ENCODE peak calls at places on chromosome 10, in six cellular contexts. D, G, Y, L, F and W are unnamed samples.

GRCh38 chr10:50653142-50653541 is 29.4 kb upstream of the SGMS1 start:
- DNase-seq in D (no peak), G (peak; percentile 47), Y (peak; percentile 8), L (no peak), F (no peak), W (no peak)

GRCh38 chr10:36038316-36038715 is 396.2 kb upstream of the FZD8 start:
- DNase-seq in D (no peak), G (no peak), Y (no peak), L (no peak), F (no peak), W (no peak)

GRCh38 chr10:108412323-108412722 is 1247.8 kb upstream of the SORCS1 start:
- DNase-seq in D (no peak), G (no peak), Y (no peak), L (no peak), F (no peak), W (no peak)

GRCh38 chr10:73649876-73650536 is 5.8 kb downstream of the SYNPO2L start:
- DNase-seq in D (no peak), G (no peak), Y (no peak), L (no peak), F (no peak), W (no peak)

GRCh38 chr10:102615361-102615760 is 28.9 kb upstream of the TRIM8 start:
- DNase-seq in D (peak; percentile 86), G (peak; percentile 67), Y (no peak), L (no peak), F (no peak), W (no peak)

GRCh38 chr10:58180633-58181032 is 87.1 kb downstream of the IPMK start:
- DNase-seq in D (no peak), G (no peak), Y (no peak), L (no peak), F (no peak), W (no peak)

GRCh38 chr10:21501731-21502370 is 23.6 kb downstream of the SKIDA1 start:
- DNase-seq in D (peak; percentile 44), G (no peak), Y (no peak), L (peak; percentile 51), F (no peak), W (no peak)

GRCh38 chr10:112507988-112508387 is 61.0 kb downstream of the VTI1A start:
- DNase-seq in D (no peak), G (no peak), Y (no peak), L (no peak), F (no peak), W (no peak)

GRCh38 chr10:16891375-16892313 is 74.4 kb upstream of the RSU1 start:
- DNase-seq in D (peak; percentile 63), G (peak; percentile 63), Y (peak; percentile 92), L (peak; percentile 30), F (no peak), W (no peak)

GRCh38 chr10:84511106-84511505 is 182.7 kb downstream of the CCSER2 start:
- DNase-seq in D (no peak), G (no peak), Y (no peak), L (no peak), F (no peak), W (no peak)

GRCh38 chr10:35635576-35635975 is 6.5 kb downstream of the FZD8 start:
- DNase-seq in D (peak; percentile 62), G (peak; percentile 63), Y (peak; percentile 57), L (peak; percentile 66), F (peak; percentile 20), W (no peak)

GRCh38 chr10:182441-183201 is 47.4 kb downstream of the ZMYND11 start:
- DNase-seq in D (no peak), G (no peak), Y (no peak), L (no peak), F (no peak), W (no peak)

GRCh38 chr10:96093948-96094347 is 36.1 kb upstream of the ZNF518A start:
- DNase-seq in D (no peak), G (no peak), Y (no peak), L (peak; percentile 63), F (no peak), W (no peak)

GRCh38 chr10:75180592-75180991 is 30.0 kb upstream of the VDAC2 start:
- DNase-seq in D (no peak), G (no peak), Y (no peak), L (no peak), F (no peak), W (no peak)

GRCh38 chr10:131453772-131454634 is 142.5 kb upstream of the TCERG1L start:
- DNase-seq in D (peak; percentile 99), G (peak; percentile 65), Y (peak; percentile 21), L (peak; percentile 12), F (no peak), W (peak; percentile 56)

GRCh38 chr10:88049204-88049603 is 185.8 kb downstream of the PTEN start:
- DNase-seq in D (no peak), G (no peak), Y (no peak), L (no peak), F (no peak), W (no peak)

GRCh38 chr10:42149027-42149700 is 489.2 kb downstream of the ZNF33B start:
- DNase-seq in D (no peak), G (no peak), Y (no peak), L (no peak), F (no peak), W (no peak)

GRCh38 chr10:30284860-30285594 is 64.1 kb downstream of the MTPAP start:
- DNase-seq in D (no peak), G (no peak), Y (no peak), L (no peak), F (peak; percentile 42), W (no peak)

GRCh38 chr10:77949167-77949566 is 22.6 kb upstream of the DLG5 start:
- DNase-seq in D (peak; percentile 79), G (no peak), Y (peak; percentile 82), L (no peak), F (no peak), W (peak; percentile 87)

GRCh38 chr10:79025113-79025832 is 43.5 kb upstream of the ZMIZ1 start:
- DNase-seq in D (no peak), G (no peak), Y (no peak), L (no peak), F (no peak), W (no peak)

GRCh38 chr10:108598320-108598695 is 1325.0 kb downstream of the XPNPEP1 start:
- DNase-seq in D (peak; percentile 44), G (no peak), Y (no peak), L (peak; percentile 28), F (no peak), W (peak; percentile 39)

GRCh38 chr10:112954974-112955735 is 5.1 kb downstream of the TCF7L2 start:
- DNase-seq in D (no peak), G (no peak), Y (no peak), L (no peak), F (no peak), W (no peak)

GRCh38 chr10:115432188-115432819 is 339.1 kb downstream of the ATRNL1 start:
- DNase-seq in D (no peak), G (no peak), Y (peak; percentile 26), L (peak; percentile 31), F (no peak), W (no peak)

GRCh38 chr10:33412261-33413092 is 78.0 kb upstream of the NRP1 start:
- DNase-seq in D (no peak), G (no peak), Y (no peak), L (no peak), F (no peak), W (no peak)
- H3K4me3 ChIP-seq in D (no peak overlapping the region), G (no peak overlapping the region), Y (no peak overlapping the region), L (no peak overlapping the region), F (no peak overlapping the region), W (no peak overlapping the region)

GRCh38 chr10:56622335-56622973 is 261.4 kb upstream of the ZWINT start:
- DNase-seq in D (no peak), G (no peak), Y (no peak), L (no peak), F (no peak), W (no peak)
- TF ChIP-seq ZNF274 in D (no peak), G (no peak), Y (no peak), L (no peak), F (no peak), W (no peak)

GRCh38 chr10:31761156-31761555 is 167.5 kb downstream of the ARHGAP12 start:
- DNase-seq in D (no peak), G (no peak), Y (no peak), L (no peak), F (no peak), W (no peak)

GRCh38 chr10:31759816-31760626 is 168.6 kb downstream of the ARHGAP12 start:
- DNase-seq in D (peak; percentile 92), G (peak; percentile 99), Y (peak; percentile 86), L (peak; percentile 85), F (peak; percentile 77), W (peak; percentile 83)

GRCh38 chr10:31759124-31759798 is 169.4 kb downstream of the ARHGAP12 start:
- DNase-seq in D (peak; percentile 72), G (no peak), Y (peak; percentile 85), L (peak; percentile 83), F (no peak), W (no peak)

GRCh38 chr10:31762306-31762705 is 166.3 kb downstream of the ARHGAP12 start:
- DNase-seq in D (no peak), G (no peak), Y (no peak), L (no peak), F (no peak), W (no peak)

DNA sequence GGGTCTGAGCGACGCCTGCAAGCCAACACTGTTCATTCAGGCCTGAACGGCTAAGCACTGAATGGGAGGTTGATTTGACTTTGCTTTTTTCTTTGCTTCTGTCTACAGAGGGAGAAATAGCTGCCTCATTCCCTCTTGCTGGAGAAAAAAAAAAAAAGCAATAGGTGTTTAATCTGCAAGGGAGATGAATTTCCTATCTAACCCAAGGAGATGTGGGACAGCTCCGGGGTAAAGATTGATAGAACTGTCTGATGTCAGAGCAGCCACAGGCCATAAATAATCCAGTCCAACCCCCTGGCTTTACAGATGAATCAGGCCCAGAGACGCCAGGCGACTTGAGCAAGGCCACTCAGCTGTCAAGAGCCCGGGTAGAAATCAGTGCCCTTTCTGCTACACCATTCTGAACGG is 168.0 kb downstream of the ARHGAP12 start:
- DNase-seq in D (no peak), G (no peak), Y (no peak), L (no peak), F (no peak), W (no peak)
- H3K4me3 ChIP-seq in D (peak overlapping the region; percentile 51), G (peak overlapping the region; percentile 35), Y (peak overlapping the region; percentile 85), L (peak overlapping the region; percentile 85), F (peak overlapping the region; percentile 80), W (peak overlapping the region; percentile 29)

GRCh38 chr10:48465860-48466521 is 138.9 kb downstream of the ARHGAP22 start:
- DNase-seq in D (peak; percentile 55), G (no peak), Y (no peak), L (no peak), F (no peak), W (no peak)

GRCh38 chr10:48466611-48467240 is 138.1 kb downstream of the ARHGAP22 start:
- DNase-seq in D (peak; percentile 69), G (no peak), Y (no peak), L (no peak), F (no peak), W (no peak)

GRCh38 chr10:48468130-48468790 is 136.6 kb downstream of the ARHGAP22 start:
- DNase-seq in D (peak; percentile 34), G (peak; percentile 82), Y (no peak), L (no peak), F (no peak), W (no peak)

GRCh38 chr10:48468866-48469511 is 135.9 kb downstream of the ARHGAP22 start:
- DNase-seq in D (peak; percentile 39), G (no peak), Y (no peak), L (no peak), F (no peak), W (no peak)

DNA sequence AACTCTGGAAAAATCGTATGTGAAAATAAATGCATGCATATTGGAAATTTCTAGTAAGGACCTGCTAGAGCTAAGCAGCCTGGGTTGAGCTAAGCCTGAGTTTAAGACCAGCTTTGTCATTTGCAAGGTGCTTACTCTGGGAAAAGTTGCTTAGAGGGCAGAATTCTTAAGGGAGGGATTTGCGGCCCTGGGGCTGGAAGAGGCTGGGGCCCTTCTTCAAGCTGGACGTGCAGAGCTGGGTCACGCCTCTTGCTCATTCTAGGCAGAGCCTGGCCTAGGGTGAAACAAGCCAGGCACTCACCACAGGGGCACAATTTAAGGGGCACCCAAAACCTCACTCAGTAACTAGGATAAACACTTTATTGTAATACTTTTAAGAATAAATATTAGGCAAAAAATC is 137.2 kb downstream of the ARHGAP22 start:
- DNase-seq in D (no peak), G (no peak), Y (no peak), L (no peak), F (no peak), W (no peak)
- TF ChIP-seq ZNF274 in D (no peak), G (no peak), Y (no peak), L (no peak), F (no peak), W (no peak)